ENCODE peak calls at places on chromosome 1, in six cellular contexts. Y, B, F, M, U and W are unnamed samples.

GRCh38 chr1:174884001-174884400 is 115.7 kb upstream of the CACYBP start:
- DNase-seq in F (no peak), B (no peak), U (no peak), Y (no peak), M (no peak), W (no peak)

GRCh38 chr1:185681034-185681633 is 53.1 kb upstream of the HMCN1 start:
- DNase-seq in B (peak; percentile 28), M (no peak), F (no peak), Y (no peak), U (no peak), W (no peak)

GRCh38 chr1:60088620-60089155 is 15.1 kb upstream of the C1orf87 start:
- DNase-seq in M (no peak), Y (no peak), F (no peak), U (no peak), B (no peak), W (no peak)

GRCh38 chr1:156813750-156814570 is 2.7 kb downstream of the SH2D2A start:
- DNase-seq in Y (peak; percentile 56), M (peak; percentile 54), B (peak; percentile 72), F (peak; percentile 82), U (peak; percentile 67), W (peak; percentile 85)

GRCh38 chr1:160575112-160575664 is 4.1 kb downstream of the CD84 start:
- DNase-seq in B (no peak), U (no peak), Y (no peak), F (peak; percentile 56), M (no peak), W (peak; percentile 36)

GRCh38 chr1:13774121-13774520 is 74.1 kb downstream of the PRDM2 start:
- DNase-seq in Y (no peak), U (no peak), M (no peak), F (no peak), B (no peak), W (no peak)

GRCh38 chr1:43481481-43481880 is 27.8 kb upstream of the HYI start:
- DNase-seq in F (no peak), U (no peak), Y (no peak), B (no peak), M (no peak), W (no peak)

GRCh38 chr1:226872455-226872854 is 2.0 kb downstream of the PSEN2 start:
- DNase-seq in Y (no peak), B (peak; percentile 82), F (no peak), M (no peak), U (no peak), W (no peak)

GRCh38 chr1:199403421-199404116 is 623.9 kb upstream of the NR5A2 start:
- DNase-seq in Y (no peak), U (no peak), B (no peak), F (no peak), M (no peak), W (no peak)

GRCh38 chr1:151193856-151194255 is 3.9 kb upstream of the VPS72 start:
- DNase-seq in B (no peak), M (no peak), Y (no peak), U (no peak), F (no peak), W (no peak)

GRCh38 chr1:34642679-34643078 is 112.2 kb upstream of the GJB5 start:
- DNase-seq in B (no peak), M (no peak), F (no peak), U (no peak), Y (no peak), W (no peak)

GRCh38 chr1:90835172-90835660 is 118.1 kb upstream of the BARHL2 start:
- DNase-seq in M (no peak), F (no peak), Y (no peak), U (no peak), B (no peak), W (no peak)

GRCh38 chr1:180953791-180954721 is 41.4 kb downstream of the KIAA1614 start:
- DNase-seq in Y (peak; percentile 50), U (peak; percentile 65), M (peak; percentile 81), B (peak; percentile 83), F (peak; percentile 80), W (peak; percentile 51)

GRCh38 chr1:68121536-68121935 is 71.1 kb upstream of the DIRAS3 start:
- DNase-seq in U (no peak), B (no peak), M (no peak), F (no peak), Y (no peak), W (no peak)

GRCh38 chr1:159960721-159961381 is 6.8 kb upstream of the SLAMF9 start:
- DNase-seq in F (peak; percentile 80), U (peak; percentile 33), M (no peak), B (no peak), Y (no peak), W (no peak)

GRCh38 chr1:42978317-42979036 is 19.8 kb upstream of the SLC2A1 start:
- DNase-seq in M (no peak), F (no peak), B (no peak), Y (no peak), U (no peak), W (no peak)

GRCh38 chr1:94980049-94980908 is 53.4 kb upstream of the CNN3 start:
- DNase-seq in Y (no peak), M (no peak), B (no peak), U (no peak), F (no peak), W (no peak)

GRCh38 chr1:37391181-37391949 is 83.0 kb upstream of the ZC3H12A start:
- DNase-seq in U (no peak), B (no peak), F (no peak), Y (no peak), M (no peak), W (no peak)

GRCh38 chr1:162690672-162691434 is 58.6 kb downstream of the DDR2 start:
- DNase-seq in B (peak; percentile 27), Y (no peak), U (peak; percentile 47), M (peak; percentile 68), F (peak; percentile 78), W (no peak)

GRCh38 chr1:161038523-161039153 is at the start of gene TSTD1:
- DNase-seq in U (peak; percentile 52), Y (peak; percentile 77), F (peak; percentile 75), B (peak; percentile 81), M (peak; percentile 57), W (peak; percentile 81)

GRCh38 chr1:180906511-180906910 is 6.2 kb upstream of the KIAA1614 start:
- DNase-seq in M (no peak), Y (no peak), U (no peak), B (no peak), F (no peak), W (no peak)

GRCh38 chr1:40862008-40862863 is at the start of gene CITED4:
- DNase-seq in Y (peak; percentile 93), U (peak; percentile 96), B (peak; percentile 98), M (peak; percentile 95), F (peak; percentile 97), W (peak; percentile 96)

GRCh38 chr1:201468501-201468843 is 516 bp downstream of the PHLDA3 start:
- DNase-seq in F (no peak), M (peak; percentile 46), U (peak; percentile 36), B (peak; percentile 36), Y (no peak), W (no peak)

GRCh38 chr1:54312874-54313316 is 93.3 kb downstream of the SSBP3 start:
- DNase-seq in Y (no peak), B (peak; percentile 48), U (peak; percentile 58), F (peak; percentile 71), M (peak; percentile 89), W (no peak)
- H3K4me1 ChIP-seq in Y (peaks cover 65% of the 10 kb centered on the region), B (peaks cover 14% of the 10 kb centered on the region), U (peaks cover 75% of the 10 kb centered on the region), F (no peaks in the 10 kb centered on the region), M (peaks cover 43% of the 10 kb centered on the region), W (no peaks in the 10 kb centered on the region)

DNA sequence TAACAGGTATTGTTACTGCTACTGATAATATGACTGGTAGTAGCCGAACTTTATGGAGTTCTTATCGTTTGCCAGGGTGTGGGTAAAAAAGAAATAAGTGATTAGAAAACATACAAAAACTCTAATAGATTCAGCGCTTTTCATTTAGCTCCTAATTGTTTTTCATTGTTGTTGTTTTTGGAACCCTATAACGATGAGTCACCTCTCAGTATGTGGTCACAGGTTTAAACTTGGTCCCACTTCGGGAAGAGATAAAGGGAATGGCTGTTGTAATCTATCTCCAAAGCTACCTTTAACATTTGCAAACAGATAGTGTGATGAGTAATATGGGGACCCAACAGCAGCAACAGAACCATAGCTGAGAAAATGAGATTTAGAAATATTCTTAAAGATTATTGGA is 62.7 kb upstream of the BCL10 start:
- DNase-seq in Y (no peak), U (no peak), F (no peak), M (no peak), B (no peak), W (no peak)
- H3K4me1 ChIP-seq in Y (no peaks in the 10 kb centered on the region), U (peaks cover 32% of the 10 kb centered on the region), F (peaks cover 12% of the 10 kb centered on the region), M (peaks cover 3% of the 10 kb centered on the region), B (peaks cover 35% of the 10 kb centered on the region), W (no peaks in the 10 kb centered on the region)

DNA sequence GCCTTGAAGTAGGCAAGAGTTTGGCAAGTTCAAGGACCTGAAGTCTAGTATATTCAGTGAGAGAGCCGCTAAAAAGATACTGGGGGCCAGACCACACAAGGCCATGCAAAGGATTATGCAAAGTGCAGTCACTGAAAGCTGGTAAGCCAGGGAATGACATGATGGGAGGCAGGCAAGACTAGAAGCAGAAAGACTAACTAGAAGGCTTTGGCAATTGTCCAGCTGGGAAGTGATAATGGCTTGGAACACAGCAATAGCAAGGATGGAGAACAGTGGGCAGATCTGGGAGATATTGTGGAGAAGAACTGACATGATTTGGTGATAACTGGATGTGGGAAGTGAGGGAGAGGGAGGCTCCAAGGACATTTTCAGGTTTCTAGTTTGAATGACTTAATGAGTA is 85.7 kb downstream of the TM2D1 start:
- DNase-seq in Y (no peak), M (no peak), U (no peak), F (no peak), B (no peak), W (no peak)
- H3K4me1 ChIP-seq in Y (no peaks in the 10 kb centered on the region), M (peaks cover 18% of the 10 kb centered on the region), U (peaks cover 28% of the 10 kb centered on the region), F (peaks cover 17% of the 10 kb centered on the region), B (no peaks in the 10 kb centered on the region), W (no peaks in the 10 kb centered on the region)

DNA sequence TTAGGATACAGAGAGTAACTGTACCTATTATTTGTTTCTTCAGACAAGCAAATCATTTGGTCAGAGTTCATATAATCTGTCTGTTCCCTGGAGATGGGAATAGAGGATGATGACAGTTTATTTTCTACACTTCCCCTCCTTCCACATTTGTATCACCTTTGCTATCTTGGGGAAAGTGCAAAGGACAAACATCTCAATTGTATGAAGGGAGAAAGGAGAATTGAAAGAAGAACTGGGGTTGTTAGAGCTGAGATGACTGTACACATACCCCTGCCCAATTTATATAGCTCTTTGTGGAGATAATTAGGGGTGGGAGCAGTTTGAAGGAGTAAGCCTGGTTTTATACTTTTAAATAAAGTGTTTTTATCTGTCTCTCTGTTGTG is 14.0 kb downstream of the POLR3GL start:
- DNase-seq in F (no peak), M (no peak), Y (no peak), B (no peak), U (no peak), W (no peak)
- H3K4me1 ChIP-seq in F (peaks cover 14% of the 10 kb centered on the region), M (peaks cover 27% of the 10 kb centered on the region), Y (peaks cover 64% of the 10 kb centered on the region), B (peaks cover 64% of the 10 kb centered on the region), U (peaks cover 63% of the 10 kb centered on the region), W (peaks cover 51% of the 10 kb centered on the region)

DNA sequence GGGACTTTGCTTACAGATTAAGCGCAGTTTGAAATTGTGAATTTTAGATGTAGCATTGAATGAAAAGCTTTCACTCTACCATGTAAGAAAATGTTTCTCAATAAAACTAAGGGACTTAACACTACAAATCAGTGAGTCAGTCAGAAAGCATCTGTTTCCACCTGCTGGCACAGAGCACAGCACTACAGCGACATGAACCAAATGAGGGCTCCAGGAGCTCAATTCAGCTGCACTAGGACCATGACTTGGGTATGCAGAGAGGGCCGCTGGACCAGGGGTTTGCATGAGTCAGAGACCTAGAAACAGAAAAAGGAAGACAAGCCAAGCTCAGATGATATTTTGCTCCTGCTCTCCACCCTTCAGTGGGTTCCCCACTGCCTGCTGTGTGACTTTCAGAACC is 5.2 kb downstream of the SUSD4 start:
- DNase-seq in U (no peak), Y (no peak), M (no peak), B (no peak), F (no peak), W (no peak)
- H3K4me1 ChIP-seq in U (peaks cover 10% of the 10 kb centered on the region), Y (peaks cover 7% of the 10 kb centered on the region), M (no peaks in the 10 kb centered on the region), B (peaks cover 10% of the 10 kb centered on the region), F (no peaks in the 10 kb centered on the region), W (no peaks in the 10 kb centered on the region)